ENCODE peak calls at places on chromosomes 7 and 10, in five cellular contexts. M, G, F, T and L are unnamed samples.

GRCh38 chr10:14812271-14812670 is 25.6 kb downstream of the CDNF start:
- DNase-seq in F (no peak), M (no peak), T (peak; percentile 27), G (no peak), L (peak; percentile 25)

GRCh38 chr10:79022565-79023488 is 45.9 kb upstream of the ZMIZ1 start:
- DNase-seq in G (no peak), F (peak; percentile 76), T (peak; percentile 86), M (peak; percentile 59), L (peak; percentile 82)

GRCh38 chr7:24979470-24979862 is 512 bp downstream of the OSBPL3 start:
- DNase-seq in F (peak; percentile 81), M (peak; percentile 65), T (no peak), G (peak; percentile 47), L (no peak)

GRCh38 chr10:50310560-50311174 is 59.4 kb upstream of the ASAH2 start:
- DNase-seq in F (no peak), G (no peak), M (no peak), T (peak; percentile 74), L (peak; percentile 76)

GRCh38 chr7:107387077-107387476 is 82.8 kb upstream of the GPR22 start:
- DNase-seq in G (peak; percentile 31), F (peak; percentile 73), T (peak; percentile 60), M (peak; percentile 50), L (peak; percentile 64)

GRCh38 chr10:76302491-76302890 is 871.1 kb downstream of the LRMDA start:
- DNase-seq in F (no peak), T (no peak), M (no peak), G (no peak), L (no peak)

GRCh38 chr10:78617633-78618032 is 451.1 kb upstream of the ZMIZ1 start:
- DNase-seq in G (no peak), F (no peak), T (no peak), M (no peak), L (no peak)

GRCh38 chr10:100362570-100363496 is 15.8 kb downstream of the SCD start:
- DNase-seq in T (no peak), M (no peak), F (no peak), G (no peak), L (no peak)

GRCh38 chr10:48623009-48623408 is 18.1 kb upstream of the ARHGAP22 start:
- DNase-seq in G (no peak), T (no peak), F (no peak), M (no peak), L (no peak)

GRCh38 chr10:117969592-117969991 is 77.1 kb downstream of the RAB11FIP2 start:
- DNase-seq in G (no peak), T (no peak), M (no peak), F (no peak), L (no peak)

GRCh38 chr7:102050864-102051460 is 233.5 kb downstream of the CUX1 start:
- DNase-seq in G (no peak), T (no peak), M (no peak), F (no peak), L (no peak)

GRCh38 chr10:122326385-122326784 is 48.1 kb upstream of the PLEKHA1 start:
- DNase-seq in M (no peak), G (no peak), T (no peak), F (no peak), L (no peak)

GRCh38 chr10:115082521-115082920 is 10.6 kb upstream of the ATRNL1 start:
- DNase-seq in G (peak; percentile 84), M (no peak), T (no peak), F (no peak), L (no peak)